ENCODE peak calls at places on chromosomes 16 and 17, in seven cellular contexts. U is AG10803, M is MM.1S, T is AG04450, K is foreskin fibroblast, O is IMR-90, P is esophagus muscularis mucosa. S is an unnamed sample.

GRCh38 chr17:9003355-9004131 is 17.8 kb upstream of the NTN1 start:
- DNase-seq in U (no peak), M (no peak), T (no peak), K (no peak), O (no peak), P (no peak), S (no peak)

GRCh38 chr17:41697122-41697962 is 8.7 kb downstream of the EIF1 start:
- DNase-seq in U (peak; percentile 76), M (peak; percentile 74), T (no peak), K (peak; percentile 62), O (peak; percentile 64), P (peak; percentile 94), S (no peak)

GRCh38 chr17:38449364-38449763 is 21.1 kb downstream of the ARHGAP23 start:
- DNase-seq in U (no peak), M (no peak), T (no peak), K (peak; percentile 34), O (no peak), P (no peak), S (no peak)

GRCh38 chr17:72421128-72422092 is 300.6 kb downstream of the SOX9 start:
- DNase-seq in U (peak; percentile 84), M (peak; percentile 81), T (peak; percentile 85), K (peak; percentile 93), O (peak; percentile 98), P (no peak), S (peak; percentile 74)

GRCh38 chr17:81526662-81527571 is 1.3 kb upstream of the FSCN2 start:
- DNase-seq in U (no peak), M (peak; percentile 2), T (no peak), K (no peak), O (no peak), P (no peak), S (no peak)

GRCh38 chr16:25014500-25015147 is 545 bp downstream of the ARHGAP17 start:
- DNase-seq in U (peak; percentile 59), M (peak; percentile 18), T (no peak), K (peak; percentile 39), O (peak; percentile 48), P (no peak), S (no peak)

GRCh38 chr17:80673152-80673920 is 128.7 kb downstream of the RPTOR start:
- DNase-seq in U (no peak), M (no peak), T (no peak), K (no peak), O (peak; percentile 40), P (no peak), S (no peak)

GRCh38 chr17:33756021-33756420 is 462.9 kb upstream of the ASIC2 start:
- DNase-seq in U (no peak), M (no peak), T (no peak), K (no peak), O (no peak), P (no peak), S (no peak)

GRCh38 chr17:47829870-47830269 is 1.5 kb downstream of the MRPL10 start:
- DNase-seq in U (no peak), M (peak; percentile 29), T (no peak), K (no peak), O (no peak), P (no peak), S (no peak)

GRCh38 chr17:81095608-81095888 is 60.6 kb downstream of the BAIAP2 start:
- DNase-seq in U (no peak), M (no peak), T (no peak), K (no peak), O (no peak), P (no peak), S (no peak)

GRCh38 chr16:46889245-46889941 is 5.2 kb downstream of the GPT2 start:
- DNase-seq in U (no peak), M (no peak), T (no peak), K (no peak), O (no peak), P (no peak), S (no peak)

GRCh38 chr16:19706846-19707245 is 11.2 kb downstream of the KNOP1 start:
- DNase-seq in U (no peak), M (no peak), T (no peak), K (no peak), O (no peak), P (no peak), S (no peak)

GRCh38 chr16:19704321-19705130 is 13.5 kb downstream of the KNOP1 start:
- DNase-seq in U (peak; percentile 66), M (no peak), T (peak; percentile 52), K (peak; percentile 54), O (peak; percentile 77), P (no peak), S (peak; percentile 59)

GRCh38 chr16:19705843-19706242 is 12.2 kb downstream of the KNOP1 start:
- DNase-seq in U (no peak), M (no peak), T (no peak), K (no peak), O (no peak), P (no peak), S (no peak)

GRCh38 chr16:19703218-19703617 is 14.8 kb downstream of the KNOP1 start:
- DNase-seq in U (no peak), M (no peak), T (no peak), K (no peak), O (no peak), P (no peak), S (no peak)

DNA sequence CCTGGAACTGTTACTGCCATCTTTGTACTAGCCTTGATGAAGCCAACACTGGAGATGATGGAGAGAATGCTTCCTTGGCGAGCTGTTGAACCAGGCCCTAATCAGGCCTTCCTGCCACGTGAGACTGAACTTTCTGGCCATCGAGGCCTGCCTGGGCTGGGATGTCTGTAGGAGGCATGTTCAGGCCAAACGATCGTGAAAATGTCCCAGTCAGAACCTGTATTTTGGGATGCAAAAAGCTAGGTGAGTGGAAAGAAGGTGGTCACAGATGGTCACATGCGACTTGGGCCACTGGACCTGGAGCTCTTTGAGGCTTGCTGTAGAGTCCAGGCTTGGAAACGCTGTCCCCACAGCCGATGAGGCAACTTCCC is 12.9 kb downstream of the KNOP1 start:
- DNase-seq in U (no peak), M (no peak), T (no peak), K (no peak), O (no peak), P (no peak), S (no peak)
- H3K4me3 ChIP-seq in U (no peak overlapping the region), M (no peak overlapping the region), T (no peak overlapping the region), K (no peak overlapping the region), O (no peak overlapping the region), P (no peak overlapping the region), S (no peak overlapping the region)

DNA sequence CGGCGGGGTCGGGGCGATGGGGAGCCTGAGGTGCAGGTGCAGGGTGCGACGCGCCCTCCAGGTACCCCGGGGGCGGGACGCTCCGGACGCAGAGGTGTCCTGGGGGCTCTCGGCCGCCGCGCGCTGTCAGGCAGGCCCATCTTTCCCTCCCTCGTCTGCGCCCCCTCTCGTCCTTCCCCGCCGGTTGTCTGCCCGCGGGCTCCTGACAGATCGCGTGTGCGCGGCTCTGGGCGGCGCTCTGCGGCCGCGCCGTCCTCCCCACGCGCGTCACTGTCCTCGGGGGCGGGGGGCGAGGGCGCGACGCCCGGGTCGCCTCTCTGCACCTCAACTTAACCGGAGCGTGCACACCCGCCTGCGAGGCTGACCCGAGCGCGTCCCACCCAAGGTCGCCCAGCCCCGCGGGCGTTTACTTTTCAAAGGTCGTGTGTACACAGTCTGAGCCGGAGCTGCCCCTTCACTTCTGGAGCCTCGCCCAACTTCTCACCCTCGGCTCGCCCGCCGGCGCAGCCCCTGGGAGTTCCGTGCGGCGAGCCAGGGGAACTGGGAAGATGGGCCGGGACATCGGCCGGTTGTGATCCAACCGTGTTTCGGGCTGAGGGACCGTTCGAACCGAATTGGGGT is 512 bp downstream of the AKAP1 start:
- DNase-seq in U (peak; percentile 23), M (peak; percentile 53), T (no peak), K (peak; percentile 28), O (peak; percentile 23), P (no peak), S (no peak)
- TF ChIP-seq CTCF in U (peak; percentile 20), M (peak; percentile 28), T (peak; percentile 17), K (peak; percentile 11), O (peak; percentile 32), P (peak; percentile 19), S (peak; percentile 21)

DNA sequence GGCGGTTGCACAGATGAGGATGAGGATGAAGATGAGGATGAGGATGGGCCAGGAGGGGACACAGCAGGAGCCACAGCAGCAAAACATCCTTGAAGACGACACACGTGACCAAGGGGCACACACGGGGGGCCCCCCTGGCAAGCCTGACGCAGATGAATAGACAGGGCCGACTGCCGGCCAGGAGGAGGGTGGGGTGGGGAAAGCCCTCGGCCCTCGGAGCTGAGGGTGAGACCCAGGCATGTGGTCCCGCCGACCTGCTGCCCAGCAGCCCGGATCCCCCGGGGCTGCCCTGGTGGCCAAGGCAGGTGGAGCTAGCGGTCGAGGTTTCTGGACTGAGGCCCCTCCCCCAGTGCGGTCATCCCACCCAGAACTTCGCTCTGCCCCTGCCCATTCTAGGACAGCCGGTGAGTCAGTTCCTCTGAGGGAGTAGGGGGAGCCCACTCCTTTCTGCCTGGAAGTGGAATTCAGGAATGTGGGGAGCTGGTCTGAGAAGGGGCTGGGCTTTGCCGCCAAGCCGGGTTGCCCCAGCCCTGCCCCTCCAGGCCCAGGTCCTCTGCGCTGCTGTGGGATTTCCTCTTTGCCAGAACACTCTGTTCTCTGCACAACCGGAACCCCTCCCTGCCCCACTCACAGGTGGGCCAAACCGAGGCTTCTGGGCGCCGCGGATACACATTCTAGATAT is 9.9 kb downstream of the CYGB start:
- DNase-seq in U (peak; percentile 15), M (no peak), T (no peak), K (no peak), O (peak; percentile 80), P (no peak), S (no peak)
- H3K4me3 ChIP-seq in U (no peak overlapping the region), M (peak overlapping the region; percentile 20), T (no peak overlapping the region), K (no peak overlapping the region), O (no peak overlapping the region), P (peak overlapping the region; percentile 9), S (no peak overlapping the region)

GRCh38 chr16:88833086-88833485 is 21.4 kb upstream of the APRT start:
- DNase-seq in U (no peak), M (no peak), T (no peak), K (no peak), O (no peak), P (no peak), S (no peak)
- TF ChIP-seq CTCF in U (no peak), M (no peak), T (no peak), K (no peak), O (no peak), P (no peak), S (no peak)

GRCh38 chr17:13787636-13788035 is 185.9 kb upstream of the HS3ST3A1 start:
- DNase-seq in U (no peak), M (no peak), T (no peak), K (no peak), O (no peak), P (no peak), S (no peak)
- H3K4me3 ChIP-seq in U (no peak overlapping the region), M (no peak overlapping the region), T (no peak overlapping the region), K (no peak overlapping the region), O (no peak overlapping the region), P (no peak overlapping the region), S (no peak overlapping the region)

DNA sequence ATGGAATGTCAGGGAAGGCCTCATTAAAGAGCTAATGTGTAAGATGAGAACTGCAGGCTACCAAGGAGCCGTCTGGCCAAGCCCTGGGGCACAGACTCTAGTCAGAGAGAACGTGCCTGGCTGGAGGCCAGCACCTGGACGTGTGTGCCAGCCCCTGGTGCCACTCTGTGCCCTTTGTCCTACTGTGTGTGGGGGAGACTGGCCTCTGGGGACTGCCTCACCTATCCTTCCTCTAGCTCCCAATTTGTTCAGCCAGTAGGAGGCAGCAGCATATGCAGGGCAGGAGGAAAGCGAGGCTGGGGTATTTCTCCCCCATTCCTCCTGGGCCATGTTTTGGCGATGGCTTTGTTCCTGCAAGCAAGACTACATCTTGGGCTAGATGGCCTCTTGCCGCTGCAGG is 37.1 kb downstream of the KNOP1 start:
- DNase-seq in U (no peak), M (no peak), T (no peak), K (no peak), O (no peak), P (no peak), S (no peak)
- TF ChIP-seq CTCF in U (no peak), M (no peak), T (peak; percentile 18), K (peak; percentile 4), O (no peak), P (no peak), S (peak; percentile 21)

S was measured in AG09309.